ENCODE peak calls at places on chromosomes 1 and 21, in eight cellular contexts. One of them, this sample, is unnamed.
A peak's percentile ranks its signal among the peaks of the same experiment; 100 is the strongest.

GRCh38 chr21:14754259-14754604 is 208.1 kb upstream of the SAMSN1 start:
- DNase-seq in Panc1: no peak
- DNase-seq in T-helper 2 cell: no peak
- DNase-seq in HepG2: no peak
- DNase-seq in globus pallidus: no peak
- DNase-seq in myocyte: no peak
- DNase-seq in activated CD4-positive, alpha-beta T cell treated with anti-CD3 and anti-CD28 coated beads, Interleukin-2, amount 50 U/mL, for 1 hour: no peak
- DNase-seq in Caki2: no peak
- DNase-seq in this sample: no peak

GRCh38 chr21:25330266-25330665 is 277.0 kb downstream of the MRPL39 start:
- DNase-seq in myocyte: no peak
- DNase-seq in HepG2: no peak
- DNase-seq in globus pallidus: no peak
- DNase-seq in Panc1: no peak
- DNase-seq in Caki2: no peak
- DNase-seq in activated CD4-positive, alpha-beta T cell treated with anti-CD3 and anti-CD28 coated beads, Interleukin-2, amount 50 U/mL, for 1 hour: no peak
- DNase-seq in T-helper 2 cell: no peak
- DNase-seq in this sample: no peak

GRCh38 chr1:54095543-54096286 is 42.3 kb downstream of the TCEANC2 start:
- DNase-seq in Panc1: no peak
- DNase-seq in Caki2: no peak
- DNase-seq in myocyte: no peak
- DNase-seq in activated CD4-positive, alpha-beta T cell treated with anti-CD3 and anti-CD28 coated beads, Interleukin-2, amount 50 U/mL, for 1 hour: no peak
- DNase-seq in T-helper 2 cell: no peak
- DNase-seq in globus pallidus: no peak
- DNase-seq in HepG2: no peak
- DNase-seq in this sample: no peak

GRCh38 chr1:36359911-36360310 is 25.8 kb downstream of the STK40 start:
- DNase-seq in T-helper 2 cell: no peak
- DNase-seq in Panc1: no peak
- DNase-seq in myocyte: no peak
- DNase-seq in Caki2: peak; percentile 26
- DNase-seq in globus pallidus: no peak
- DNase-seq in HepG2: no peak
- DNase-seq in activated CD4-positive, alpha-beta T cell treated with anti-CD3 and anti-CD28 coated beads, Interleukin-2, amount 50 U/mL, for 1 hour: peak; percentile 30
- DNase-seq in this sample: no peak

GRCh38 chr1:3241673-3242407 is 172.8 kb downstream of the PRDM16 start:
- DNase-seq in activated CD4-positive, alpha-beta T cell treated with anti-CD3 and anti-CD28 coated beads, Interleukin-2, amount 50 U/mL, for 1 hour: no peak
- DNase-seq in globus pallidus: no peak
- DNase-seq in Panc1: no peak
- DNase-seq in HepG2: no peak
- DNase-seq in T-helper 2 cell: no peak
- DNase-seq in Caki2: no peak
- DNase-seq in myocyte: no peak
- DNase-seq in this sample: no peak

GRCh38 chr1:234868296-234869147 is 258.5 kb upstream of the IRF2BP2 start:
- DNase-seq in HepG2: no peak
- DNase-seq in globus pallidus: no peak
- DNase-seq in T-helper 2 cell: no peak
- DNase-seq in activated CD4-positive, alpha-beta T cell treated with anti-CD3 and anti-CD28 coated beads, Interleukin-2, amount 50 U/mL, for 1 hour: no peak
- DNase-seq in myocyte: no peak
- DNase-seq in Panc1: no peak
- DNase-seq in Caki2: no peak
- DNase-seq in this sample: no peak

GRCh38 chr1:119713538-119714456 is 2.1 kb downstream of the PHGDH start:
- DNase-seq in Caki2: no peak
- DNase-seq in myocyte: no peak
- DNase-seq in HepG2: no peak
- DNase-seq in globus pallidus: peak; percentile 79
- DNase-seq in activated CD4-positive, alpha-beta T cell treated with anti-CD3 and anti-CD28 coated beads, Interleukin-2, amount 50 U/mL, for 1 hour: no peak
- DNase-seq in Panc1: no peak
- DNase-seq in T-helper 2 cell: no peak
- DNase-seq in this sample: no peak

GRCh38 chr1:201223852-201224670 is 33.4 kb downstream of the IGFN1 start:
- DNase-seq in myocyte: no peak
- DNase-seq in activated CD4-positive, alpha-beta T cell treated with anti-CD3 and anti-CD28 coated beads, Interleukin-2, amount 50 U/mL, for 1 hour: no peak
- DNase-seq in Panc1: no peak
- DNase-seq in T-helper 2 cell: no peak
- DNase-seq in globus pallidus: no peak
- DNase-seq in HepG2: no peak
- DNase-seq in Caki2: peak; percentile 2
- DNase-seq in this sample: no peak

GRCh38 chr1:161089251-161089924 is at the start of gene NECTIN4:
- DNase-seq in Caki2: no peak
- DNase-seq in Panc1: no peak
- DNase-seq in T-helper 2 cell: no peak
- DNase-seq in myocyte: no peak
- DNase-seq in activated CD4-positive, alpha-beta T cell treated with anti-CD3 and anti-CD28 coated beads, Interleukin-2, amount 50 U/mL, for 1 hour: no peak
- DNase-seq in globus pallidus: no peak
- DNase-seq in HepG2: no peak
- DNase-seq in this sample: no peak

GRCh38 chr21:31213787-31214186 is 130.3 kb downstream of the TIAM1 start:
- DNase-seq in Caki2: no peak
- DNase-seq in HepG2: no peak
- DNase-seq in globus pallidus: no peak
- DNase-seq in myocyte: peak; percentile 30
- DNase-seq in activated CD4-positive, alpha-beta T cell treated with anti-CD3 and anti-CD28 coated beads, Interleukin-2, amount 50 U/mL, for 1 hour: no peak
- DNase-seq in Panc1: no peak
- DNase-seq in T-helper 2 cell: no peak
- DNase-seq in this sample: no peak

GRCh38 chr1:172286629-172287076 is 133.8 kb upstream of the C1orf105 start:
- DNase-seq in T-helper 2 cell: no peak
- DNase-seq in Panc1: no peak
- DNase-seq in activated CD4-positive, alpha-beta T cell treated with anti-CD3 and anti-CD28 coated beads, Interleukin-2, amount 50 U/mL, for 1 hour: no peak
- DNase-seq in Caki2: no peak
- DNase-seq in HepG2: no peak
- DNase-seq in myocyte: peak; percentile 96
- DNase-seq in globus pallidus: no peak
- DNase-seq in this sample: no peak

GRCh38 chr1:22527122-22527521 is 36.2 kb upstream of the EPHA8 start:
- DNase-seq in Caki2: no peak
- DNase-seq in HepG2: no peak
- DNase-seq in myocyte: no peak
- DNase-seq in activated CD4-positive, alpha-beta T cell treated with anti-CD3 and anti-CD28 coated beads, Interleukin-2, amount 50 U/mL, for 1 hour: no peak
- DNase-seq in globus pallidus: no peak
- DNase-seq in T-helper 2 cell: no peak
- DNase-seq in Panc1: no peak
- DNase-seq in this sample: no peak

GRCh38 chr1:223639333-223639749 is 26.2 kb downstream of the CAPN8 start:
- DNase-seq in T-helper 2 cell: no peak
- DNase-seq in Caki2: no peak
- DNase-seq in globus pallidus: no peak
- DNase-seq in HepG2: no peak
- DNase-seq in myocyte: no peak
- DNase-seq in activated CD4-positive, alpha-beta T cell treated with anti-CD3 and anti-CD28 coated beads, Interleukin-2, amount 50 U/mL, for 1 hour: no peak
- DNase-seq in Panc1: no peak
- DNase-seq in this sample: no peak

GRCh38 chr1:166638137-166638536 is 201.1 kb upstream of the POGK start:
- DNase-seq in activated CD4-positive, alpha-beta T cell treated with anti-CD3 and anti-CD28 coated beads, Interleukin-2, amount 50 U/mL, for 1 hour: no peak
- DNase-seq in Caki2: no peak
- DNase-seq in T-helper 2 cell: no peak
- DNase-seq in HepG2: no peak
- DNase-seq in globus pallidus: no peak
- DNase-seq in Panc1: no peak
- DNase-seq in myocyte: no peak
- DNase-seq in this sample: no peak

GRCh38 chr21:28496517-28496916 is 496.2 kb downstream of the LTN1 start:
- DNase-seq in myocyte: no peak
- DNase-seq in Caki2: no peak
- DNase-seq in Panc1: no peak
- DNase-seq in globus pallidus: no peak
- DNase-seq in T-helper 2 cell: no peak
- DNase-seq in activated CD4-positive, alpha-beta T cell treated with anti-CD3 and anti-CD28 coated beads, Interleukin-2, amount 50 U/mL, for 1 hour: no peak
- DNase-seq in HepG2: no peak
- DNase-seq in this sample: no peak

GRCh38 chr1:183023601-183024351 is 556 bp downstream of the LAMC1 start:
- DNase-seq in myocyte: peak; percentile 65
- DNase-seq in activated CD4-positive, alpha-beta T cell treated with anti-CD3 and anti-CD28 coated beads, Interleukin-2, amount 50 U/mL, for 1 hour: no peak
- DNase-seq in T-helper 2 cell: peak; percentile 12
- DNase-seq in HepG2: peak; percentile 77
- DNase-seq in Caki2: peak; percentile 82
- DNase-seq in globus pallidus: no peak
- DNase-seq in Panc1: no peak
- DNase-seq in this sample: no peak

This sample was measured in effector memory CD8-positive, alpha-beta T cell.